ENCODE peak calls at places on chromosomes 7 and 10, in seven cellular contexts. B, N, P, L, W, H and F are unnamed samples.
A peak's percentile ranks its signal among the peaks of the same experiment; 100 is the strongest.

GRCh38 chr7:142412551-142413193 is 154.8 kb upstream of the PRSS58 start:
- DNase-seq in B (peak; percentile 40), N (peak; percentile 23), P (no peak), L (peak; percentile 73), W (no peak), H (peak; percentile 65), F (no peak)

GRCh38 chr7:74717889-74718288 is 55.9 kb upstream of the NCF1 start:
- DNase-seq in B (no peak), N (no peak), P (no peak), L (no peak), W (no peak), H (no peak), F (no peak)

GRCh38 chr7:133550145-133550544 is 297.3 kb downstream of the EXOC4 start:
- DNase-seq in B (no peak), N (no peak), P (no peak), L (no peak), W (no peak), H (no peak), F (no peak)

GRCh38 chr7:92325173-92325572 is 79.4 kb downstream of the ANKIB1 start:
- DNase-seq in B (no peak), N (no peak), P (no peak), L (no peak), W (no peak), H (no peak), F (no peak)

GRCh38 chr7:55177068-55177530 is 158.3 kb downstream of the EGFR start:
- DNase-seq in B (peak; percentile 32), N (no peak), P (no peak), L (no peak), W (no peak), H (no peak), F (no peak)

GRCh38 chr7:27175626-27176342 is 1.7 kb upstream of the HOXA10 start:
- DNase-seq in B (peak; percentile 83), N (no peak), P (peak; percentile 2), L (no peak), W (peak; percentile 13), H (no peak), F (no peak)

GRCh38 chr10:131231965-131232541 is 79.5 kb downstream of the TCERG1L start:
- DNase-seq in B (no peak), N (no peak), P (no peak), L (no peak), W (no peak), H (no peak), F (peak; percentile 33)

GRCh38 chr10:74039561-74040145 is 41.7 kb downstream of the VCL start:
- DNase-seq in B (no peak), N (no peak), P (no peak), L (peak; percentile 61), W (no peak), H (no peak), F (no peak)

GRCh38 chr10:32321016-32321631 is 25.8 kb downstream of the EPC1 start:
- DNase-seq in B (no peak), N (no peak), P (no peak), L (no peak), W (no peak), H (no peak), F (no peak)

GRCh38 chr7:154364156-154364555 is 312.0 kb downstream of the DPP6 start:
- DNase-seq in B (no peak), N (no peak), P (no peak), L (no peak), W (no peak), H (no peak), F (no peak)

GRCh38 chr10:128287921-128288320 is 161.7 kb upstream of the MKI67 start:
- DNase-seq in B (no peak), N (no peak), P (no peak), L (no peak), W (no peak), H (no peak), F (no peak)

GRCh38 chr10:668786-669485 is 20.5 kb downstream of the DIP2C start:
- DNase-seq in B (no peak), N (no peak), P (no peak), L (no peak), W (no peak), H (no peak), F (no peak)
- H3K36me3 ChIP-seq in B (peaks cover 13% of the 10 kb centered on the region), N (peaks cover 2% of the 10 kb centered on the region), P (no peaks in the 10 kb centered on the region), L (no peaks in the 10 kb centered on the region), W (no peaks in the 10 kb centered on the region), H (no peaks in the 10 kb centered on the region), F (no peaks in the 10 kb centered on the region)

DNA sequence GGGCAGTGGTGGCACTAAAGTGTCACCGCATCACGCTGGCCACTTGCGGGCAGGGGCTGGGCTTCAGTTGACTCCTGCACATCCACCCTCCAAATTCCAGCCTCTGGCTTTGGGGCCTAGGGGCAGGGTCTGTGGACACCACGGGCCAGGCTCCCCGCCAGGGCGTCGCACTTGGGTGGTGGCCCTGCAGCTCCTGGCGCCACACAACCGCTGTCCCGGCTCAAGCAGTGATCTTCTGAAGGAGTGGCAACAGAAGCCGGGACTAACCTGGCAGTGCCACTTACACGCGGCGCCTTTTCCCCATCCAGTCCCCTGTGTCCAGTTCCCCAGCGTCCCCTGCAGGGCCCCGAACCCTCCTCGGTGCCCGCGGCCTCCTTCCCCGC is 134.3 kb upstream of the ZNF92 start:
- DNase-seq in B (no peak), N (no peak), P (no peak), L (no peak), W (no peak), H (no peak), F (no peak)
- H3K4me3 ChIP-seq in B (no peak overlapping the region), N (peak overlapping the region; percentile 52), P (peak overlapping the region; percentile 69), L (no peak overlapping the region), W (no peak overlapping the region), H (no peak overlapping the region), F (peak overlapping the region; percentile 54)

DNA sequence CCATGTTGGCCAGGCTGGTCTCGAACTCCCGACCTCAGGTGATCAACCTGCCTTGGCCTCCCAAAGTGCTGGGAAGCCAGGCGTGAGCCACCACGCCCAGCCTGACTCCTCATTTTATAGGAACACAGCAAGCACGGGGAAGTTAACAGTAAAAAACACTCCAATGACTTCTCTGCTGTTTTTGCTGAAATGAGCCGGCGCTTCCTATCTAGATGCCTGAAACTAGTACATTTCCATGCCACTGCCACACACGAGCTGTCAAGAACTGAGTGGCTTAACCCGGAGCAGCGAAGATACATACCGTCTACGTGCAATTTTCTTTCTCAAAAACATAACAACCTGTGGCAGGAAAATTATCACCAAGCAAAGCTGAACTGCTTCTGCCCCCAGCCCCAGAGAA is 16.8 kb downstream of the DAGLB start:
- DNase-seq in B (no peak), N (no peak), P (no peak), L (no peak), W (no peak), H (no peak), F (no peak)
- H3K36me3 ChIP-seq in B (peaks cover 81% of the 10 kb centered on the region), N (peaks cover 18% of the 10 kb centered on the region), P (peaks cover 71% of the 10 kb centered on the region), L (peaks cover 34% of the 10 kb centered on the region), W (no peaks in the 10 kb centered on the region), H (peaks cover 30% of the 10 kb centered on the region), F (peaks cover 86% of the 10 kb centered on the region)

GRCh38 chr10:70348228-70348850 is 34.1 kb downstream of the LRRC20 start:
- DNase-seq in B (peak; percentile 31), N (no peak), P (no peak), L (no peak), W (no peak), H (peak; percentile 22), F (no peak)
- H3K4me3 ChIP-seq in B (no peak overlapping the region), N (no peak overlapping the region), P (no peak overlapping the region), L (no peak overlapping the region), W (no peak overlapping the region), H (no peak overlapping the region), F (no peak overlapping the region)

GRCh38 chr10:125836746-125837145 is 13.4 kb downstream of the BCCIP start:
- DNase-seq in B (no peak), N (no peak), P (no peak), L (no peak), W (no peak), H (no peak), F (no peak)
- H3K36me3 ChIP-seq in B (peaks cover 91% of the 10 kb centered on the region), N (peaks cover 46% of the 10 kb centered on the region), P (peaks cover 96% of the 10 kb centered on the region), L (peaks cover 54% of the 10 kb centered on the region), W (no peaks in the 10 kb centered on the region), H (peaks cover 63% of the 10 kb centered on the region), F (peaks cover 100% of the 10 kb centered on the region)

GRCh38 chr10:78302989-78303854 is 269.6 kb downstream of the RPS24 start:
- DNase-seq in B (peak; percentile 98), N (peak; percentile 98), P (peak; percentile 93), L (peak; percentile 85), W (peak; percentile 96), H (peak; percentile 95), F (peak; percentile 96)

GRCh38 chr10:78300526-78300925 is 266.9 kb downstream of the RPS24 start:
- DNase-seq in B (no peak), N (no peak), P (no peak), L (no peak), W (no peak), H (no peak), F (no peak)

GRCh38 chr10:78302739-78302988 is 269.0 kb downstream of the RPS24 start:
- DNase-seq in B (no peak), N (no peak), P (no peak), L (no peak), W (no peak), H (no peak), F (no peak)

GRCh38 chr10:78301481-78301880 is 267.8 kb downstream of the RPS24 start:
- DNase-seq in B (no peak), N (no peak), P (no peak), L (no peak), W (no peak), H (no peak), F (no peak)

GRCh38 chr10:78301891-78302738 is 268.5 kb downstream of the RPS24 start:
- DNase-seq in B (no peak), N (no peak), P (no peak), L (peak; percentile 21), W (no peak), H (peak; percentile 3), F (no peak)
- H3K4me3 ChIP-seq in B (no peak overlapping the region), N (peak overlapping the region; percentile 51), P (peak overlapping the region; percentile 67), L (no peak overlapping the region), W (no peak overlapping the region), H (peak overlapping the region; percentile 77), F (peak overlapping the region; percentile 68)